ENCODE peak calls at places on chromosomes 4 and X, in six cellular contexts. E is HCT116, V is uterus, S is K562, U is tibial nerve, X is stomach. G is an unnamed sample.

GRCh38 chrX:20857746-20858145 is 516.5 kb upstream of the CNKSR2 start:
- DNase-seq in E (no peak), V (no peak), S (no peak), U (no peak), X (no peak), G (no peak)

GRCh38 chr4:98448923-98449322 is 187.7 kb downstream of the RAP1GDS1 start:
- DNase-seq in E (no peak), V (no peak), S (no peak), U (no peak), X (no peak), G (no peak)

GRCh38 chr4:148017801-148018200 is 285.9 kb downstream of the ARHGAP10 start:
- DNase-seq in E (no peak), V (no peak), S (no peak), U (no peak), X (no peak), G (no peak)

GRCh38 chr4:85769009-85769408 is 294.1 kb downstream of the ARHGAP24 start:
- DNase-seq in E (no peak), V (no peak), S (no peak), U (no peak), X (no peak), G (no peak)

GRCh38 chr4:112379306-112379705 is 82.1 kb downstream of the ALPK1 start:
- DNase-seq in E (no peak), V (no peak), S (no peak), U (no peak), X (no peak), G (no peak)

GRCh38 chr4:101262683-101263082 is 84.6 kb downstream of the PPP3CA start:
- DNase-seq in E (no peak), V (no peak), S (no peak), U (no peak), X (no peak), G (no peak)

GRCh38 chr4:176478076-176478475 is 158.3 kb downstream of the SPCS3 start:
- DNase-seq in E (no peak), V (no peak), S (no peak), U (no peak), X (no peak), G (no peak)

GRCh38 chr4:152981278-152981677 is 45.2 kb downstream of the FHDC1 start:
- DNase-seq in E (no peak), V (no peak), S (no peak), U (no peak), X (no peak), G (no peak)

DNA sequence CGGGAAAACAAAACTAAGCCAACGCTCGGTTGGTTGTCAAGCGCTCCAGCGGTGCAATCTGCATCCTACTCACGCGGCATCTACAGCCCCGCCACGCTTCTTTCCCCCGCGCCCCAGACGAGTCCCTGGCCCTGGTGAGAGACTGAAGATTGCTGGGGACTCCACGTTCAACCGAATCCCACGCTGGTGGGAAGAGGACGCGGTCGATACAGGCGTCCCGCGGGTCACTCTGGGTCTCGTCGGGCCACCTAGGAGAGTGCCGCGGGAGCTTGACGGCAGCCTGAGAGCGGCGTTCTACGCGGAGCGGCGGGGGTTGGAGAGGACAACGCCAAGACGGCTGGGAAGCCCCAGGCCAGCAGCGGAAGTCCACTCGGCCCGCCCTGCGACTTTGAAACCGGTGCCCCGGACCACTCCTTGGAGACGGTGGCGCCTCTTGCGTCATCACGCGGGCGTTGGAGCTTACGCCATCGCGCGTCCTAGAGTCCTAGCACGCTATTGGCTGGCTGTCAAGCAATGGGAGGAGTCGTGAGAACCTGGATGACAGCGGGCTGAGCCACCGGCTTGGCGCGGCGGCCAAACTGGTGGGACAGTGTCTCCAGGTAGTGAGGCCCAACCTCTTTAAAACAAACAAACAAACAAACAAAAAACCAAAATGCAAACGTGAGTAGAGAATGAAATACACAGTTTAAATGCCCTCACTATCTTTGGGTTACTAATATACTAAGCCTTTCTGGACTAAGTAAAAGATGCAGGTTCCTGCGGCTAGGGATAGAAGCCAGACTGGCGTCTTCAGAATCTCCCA is at the start of gene SCLT1:
- DNase-seq in E (peak; percentile 97), V (peak; percentile 98), S (peak; percentile 94), U (peak; percentile 99), X (peak; percentile 100), G (peak; percentile 45)
- TF ChIP-seq POLR2A in E (peak; percentile 33), V (peak; percentile 83), S (peak; percentile 95), U (peak; percentile 75), X (no peak), G (peak; percentile 88)

DNA sequence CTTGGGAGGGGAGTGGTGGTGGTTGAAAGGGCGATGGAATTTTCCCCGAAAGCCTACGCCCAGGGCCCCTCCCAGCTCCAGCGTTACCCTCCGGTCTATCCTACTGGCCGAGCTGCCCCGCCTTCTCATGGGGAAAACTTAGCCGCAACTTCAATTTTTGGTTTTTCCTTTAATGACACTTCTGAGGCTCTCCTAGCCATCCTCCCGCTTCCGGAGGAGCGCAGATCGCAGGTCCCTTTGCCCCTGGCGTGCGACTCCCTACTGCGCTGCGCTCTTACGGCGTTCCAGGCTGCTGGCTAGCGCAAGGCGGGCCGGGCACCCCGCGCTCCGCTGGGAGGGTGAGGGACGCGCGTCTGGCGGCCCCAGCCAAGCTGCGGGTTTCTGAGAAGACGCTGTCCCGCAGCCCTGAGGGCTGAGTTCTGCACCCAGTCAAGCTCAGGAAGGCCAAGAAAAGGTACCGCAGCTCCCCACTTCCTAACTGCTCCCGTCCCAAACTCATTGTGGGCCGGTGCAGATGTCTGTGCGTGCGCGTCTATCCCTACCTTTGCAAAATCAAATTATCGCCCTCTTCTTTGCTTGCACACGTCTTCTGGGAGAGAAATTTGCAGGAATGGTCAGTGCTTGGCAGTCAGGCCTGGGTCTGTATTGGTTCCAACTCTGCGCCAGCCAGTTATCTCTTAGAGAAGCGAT is 533 bp downstream of the IL15 start:
- DNase-seq in E (peak; percentile 18), V (peak; percentile 26), S (peak; percentile 5), U (no peak), X (peak; percentile 58), G (peak; percentile 20)
- TF ChIP-seq POLR2A in E (no peak), V (no peak), S (no peak), U (no peak), X (no peak), G (peak; percentile 35)

GRCh38 chr4:48896845-48897244 is 9.7 kb downstream of the OCIAD2 start:
- DNase-seq in E (no peak), V (no peak), S (peak; percentile 32), U (no peak), X (no peak), G (no peak)

GRCh38 chr4:48899950-48900349 is 6.6 kb downstream of the OCIAD2 start:
- DNase-seq in E (no peak), V (no peak), S (peak; percentile 30), U (no peak), X (no peak), G (no peak)

GRCh38 chr4:48899432-48899749 is 7.2 kb downstream of the OCIAD2 start:
- DNase-seq in E (no peak), V (no peak), S (no peak), U (no peak), X (no peak), G (no peak)

GRCh38 chr4:48901196-48901595 is 5.4 kb downstream of the OCIAD2 start:
- DNase-seq in E (no peak), V (no peak), S (no peak), U (no peak), X (no peak), G (no peak)

GRCh38 chr4:48898733-48899431 is 7.7 kb downstream of the OCIAD2 start:
- DNase-seq in E (no peak), V (no peak), S (peak; percentile 53), U (no peak), X (no peak), G (no peak)
- TF ChIP-seq POLR2A in E (no peak), V (no peak), S (no peak), U (no peak), X (no peak), G (no peak)

DNA sequence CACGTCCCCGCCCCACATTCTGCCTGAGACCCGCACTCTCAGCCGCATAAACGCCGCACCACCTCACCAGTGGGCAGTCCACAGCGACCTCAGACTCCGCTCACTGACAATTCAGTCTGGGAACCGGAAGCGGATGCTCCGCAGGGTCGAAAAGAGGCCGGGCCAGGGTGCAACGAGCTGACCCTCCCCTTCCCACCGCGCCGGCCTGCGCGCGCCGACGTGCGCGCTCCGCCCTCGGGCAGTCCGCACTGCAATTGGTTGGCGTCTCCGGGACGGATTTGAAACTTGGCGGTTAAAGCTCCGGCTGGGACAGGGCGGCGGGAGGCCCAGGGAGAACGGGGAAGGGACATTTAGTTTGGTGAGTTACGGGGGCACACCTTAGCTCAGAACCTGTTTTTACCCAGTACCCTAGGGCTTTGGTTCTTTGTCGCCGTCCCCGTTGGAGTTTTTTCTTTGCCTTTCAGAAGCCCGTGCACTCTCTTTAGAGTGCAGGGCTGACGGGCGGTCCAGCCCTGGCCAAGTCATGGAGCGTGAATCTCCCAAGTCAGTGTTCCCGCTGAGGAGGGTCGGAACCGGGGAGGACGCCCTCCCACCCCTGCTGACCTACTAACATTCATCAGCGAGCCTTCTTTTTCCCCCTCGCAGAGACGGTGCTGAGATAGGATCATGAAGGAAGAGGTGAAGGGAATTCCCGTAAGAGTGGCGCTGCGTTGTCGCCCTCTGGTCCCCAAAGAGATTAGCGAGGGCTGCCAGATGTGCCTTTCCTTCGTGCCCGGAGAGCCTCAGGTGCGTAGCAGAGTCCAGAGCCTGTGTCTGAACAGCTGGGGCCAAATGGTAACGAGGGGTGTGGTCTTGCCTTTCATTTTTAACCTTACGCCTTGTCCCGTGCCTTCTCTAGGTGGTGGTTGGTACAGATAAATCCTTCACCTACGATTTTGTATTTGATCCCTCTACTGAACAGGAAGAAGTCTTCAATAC is at the start of the genes KIF4A and PDZD11:
- DNase-seq in E (peak; percentile 63), V (peak; percentile 77), S (peak; percentile 95), U (peak; percentile 52), X (peak; percentile 77), G (peak; percentile 90)
- TF ChIP-seq POLR2A in E (peak; percentile 71), V (no peak), S (peak; percentile 84), U (no peak), X (no peak), G (peak; percentile 66)

GRCh38 chrX:101385795-101386541 is at the start of gene BTK:
- DNase-seq in E (no peak), V (no peak), S (peak; percentile 84), U (no peak), X (no peak), G (no peak)
- TF ChIP-seq POLR2A in E (no peak), V (no peak), S (peak; percentile 81), U (no peak), X (no peak), G (no peak)

GRCh38 chr4:1156069-1156468 is 16.3 kb downstream of the SPON2 start:
- DNase-seq in E (no peak), V (no peak), S (no peak), U (no peak), X (no peak), G (no peak)
- TF ChIP-seq POLR2A in E (no peak), V (no peak), S (no peak), U (no peak), X (no peak), G (no peak)

GRCh38 chr4:7034262-7035081 is 8.7 kb upstream of the TADA2B start:
- DNase-seq in E (no peak), V (no peak), S (no peak), U (no peak), X (peak; percentile 83), G (peak; percentile 51)
- TF ChIP-seq POLR2A in E (no peak), V (no peak), S (no peak), U (no peak), X (no peak), G (no peak)